ENCODE peak calls at places on chromosomes 6 and 20, in four cellular contexts. S, I, G and W are unnamed samples.

GRCh38 chr6:148345176-148345575 is 2.5 kb downstream of the SASH1 start:
- DNase-seq in S (no peak), I (no peak), G (no peak), W (peak)

GRCh38 chr6:156853733-156854132 is 76.6 kb downstream of the ARID1B start:
- DNase-seq in G (no peak), S (no peak), I (no peak), W (no peak)

GRCh38 chr6:149081281-149081680 is 236.2 kb upstream of the TAB2 start:
- DNase-seq in G (no peak), I (no peak), S (no peak), W (no peak)

GRCh38 chr6:38796850-38797249 is 81.7 kb downstream of the DNAH8 start:
- DNase-seq in S (no peak), G (no peak), I (no peak), W (no peak)

GRCh38 chr6:7389162-7389450 is 436 bp downstream of the CAGE1 start:
- DNase-seq in S (no peak), I (peak), G (no peak), W (no peak)

GRCh38 chr6:46059608-46060007 is 43.9 kb upstream of the CLIC5 start:
- DNase-seq in S (no peak), I (no peak), G (no peak), W (no peak)

GRCh38 chr20:62560162-62560561 is 82.1 kb upstream of the SLCO4A1 start:
- DNase-seq in S (no peak), G (no peak), I (no peak), W (no peak)

GRCh38 chr20:57560554-57561355 is at the start of gene PCK1:
- DNase-seq in G (no peak), I (peak), S (no peak), W (no peak)

GRCh38 chr6:2433686-2434085 is 188.3 kb upstream of the GMDS start:
- DNase-seq in G (no peak), S (no peak), I (no peak), W (no peak)

GRCh38 chr6:140774080-140774505 is 1358.6 kb upstream of the GJE1 start:
- DNase-seq in I (peak), G (no peak), S (no peak), W (peak)

DNA sequence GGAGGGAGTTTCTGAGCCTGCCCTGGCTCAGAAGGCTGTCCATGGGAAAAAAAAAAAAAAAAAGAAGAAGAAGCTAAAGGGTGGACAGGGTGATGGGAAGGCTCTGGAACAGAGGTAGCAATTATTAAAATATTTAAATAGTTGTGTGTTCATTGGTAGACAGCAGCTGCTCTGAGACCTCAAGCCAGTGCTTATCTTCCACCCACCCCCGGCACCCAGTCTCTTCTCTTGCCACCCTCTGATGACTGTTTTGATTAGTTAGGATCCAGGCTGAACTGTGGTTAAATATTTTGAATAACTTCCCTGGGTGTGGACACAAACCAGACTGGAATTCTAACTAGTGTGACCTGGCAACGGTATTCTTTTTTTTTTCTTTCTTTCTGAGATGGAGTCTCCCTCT is 16.9 kb upstream of the SRSF3 start:
- DNase-seq in S (no peak), I (peak), G (no peak), W (no peak)
- H4K5ac ChIP-seq in S (no peak), I (peak), G (no peak), W (no peak)

GRCh38 chr6:170176621-170177382 is 114.1 kb downstream of the DLL1 start:
- DNase-seq in G (peak), S (no peak), I (no peak), W (no peak)
- H3K18ac ChIP-seq in G (no peak), S (no peak), I (no peak), W (no peak)

DNA sequence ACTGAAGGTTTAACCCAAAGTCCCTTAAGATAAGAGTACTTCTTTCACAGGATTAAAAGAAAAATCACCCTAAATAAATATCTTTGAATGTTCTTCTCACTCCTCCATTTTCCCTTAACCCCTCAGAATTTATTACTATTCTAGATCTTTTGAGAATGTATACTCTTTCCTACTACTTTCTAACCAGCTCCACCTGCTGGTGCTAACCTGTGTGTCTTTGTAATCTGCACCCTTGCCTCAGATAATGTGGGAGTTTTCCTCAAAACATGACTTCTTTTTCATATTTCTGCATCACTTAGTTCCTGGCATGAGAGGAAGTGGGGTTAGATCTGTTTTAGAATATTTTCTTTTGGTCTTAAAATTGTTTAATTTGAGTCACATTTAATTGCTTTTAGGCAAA is 394.2 kb downstream of the BMP2 start:
- DNase-seq in S (no peak), I (no peak), G (no peak), W (peak)
- H4K5ac ChIP-seq in S (no peak), I (no peak), G (no peak), W (no peak)

DNA sequence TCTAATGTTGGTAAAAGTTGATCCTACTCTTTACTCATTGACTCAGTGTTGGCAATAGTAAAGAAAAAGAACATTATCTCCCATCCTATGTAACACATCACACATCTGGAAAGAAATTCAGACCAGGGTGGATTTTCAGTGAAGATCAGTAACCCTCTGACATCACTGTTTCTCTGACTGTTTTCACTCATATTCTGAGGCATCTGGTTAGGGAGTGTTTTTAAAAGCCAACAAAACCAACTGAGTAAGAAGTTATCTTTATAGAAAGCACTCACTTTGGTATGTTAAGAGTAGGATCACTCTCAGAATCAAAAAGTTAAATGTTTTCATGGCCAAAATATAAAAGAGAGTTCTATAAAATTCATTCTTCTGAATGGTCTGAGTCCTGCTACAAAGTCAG is 143.6 kb downstream of the DST start:
- DNase-seq in I (peak), S (no peak), G (no peak), W (no peak)
- H3K18ac ChIP-seq in I (no peak), S (no peak), G (no peak), W (no peak)

DNA sequence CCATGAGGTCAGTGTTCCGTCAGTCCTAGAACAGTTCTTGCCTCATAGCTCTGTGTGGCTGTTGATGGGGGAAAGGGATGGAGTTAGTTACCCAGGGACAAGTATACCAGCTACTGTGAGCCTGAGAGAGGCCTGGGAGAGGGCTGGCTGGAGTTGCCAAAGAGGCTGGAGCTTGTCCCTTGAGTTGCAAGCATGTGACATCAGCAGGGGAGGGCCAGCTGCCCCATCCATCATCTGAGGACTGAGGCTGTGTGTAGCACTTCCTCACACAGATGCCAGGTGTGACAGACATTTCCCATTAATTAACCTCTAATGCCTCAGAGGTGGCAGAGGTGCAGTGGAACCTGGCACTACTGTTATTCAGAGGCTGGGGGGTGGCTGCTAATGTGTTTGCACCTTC is 131.6 kb downstream of the PHACTR3 start:
- DNase-seq in I (no peak), S (no peak), G (no peak), W (no peak)
- H4K5ac ChIP-seq in I (no peak), S (no peak), G (no peak), W (no peak)

GRCh38 chr6:102015431-102015830 is 621.9 kb downstream of the GRIK2 start:
- DNase-seq in S (no peak), I (no peak), G (no peak), W (no peak)
- H3K18ac ChIP-seq in S (no peak), I (no peak), G (no peak), W (no peak)

GRCh38 chr6:20263059-20263458 is 50.8 kb upstream of the MBOAT1 start:
- DNase-seq in G (no peak), I (no peak), S (no peak), W (no peak)
- H4K5ac ChIP-seq in G (no peak), I (no peak), S (no peak), W (no peak)